ENCODE peak calls at places on chromosomes 5 and 9, in five cellular contexts. F, Y, X, Q and H are unnamed samples.

GRCh38 chr9:18238752-18239151 is 235.2 kb upstream of the ADAMTSL1 start:
- DNase-seq in Q (no peak), F (peak; percentile 66), Y (no peak), X (no peak), H (peak; percentile 86)

GRCh38 chr9:38371495-38371894 is 21.0 kb upstream of the ALDH1B1 start:
- DNase-seq in X (no peak), F (peak; percentile 52), Y (no peak), Q (no peak), H (peak; percentile 63)

GRCh38 chr9:111926421-111926875 is 29.8 kb downstream of the UGCG start:
- DNase-seq in X (no peak), F (no peak), Y (peak; percentile 86), Q (peak; percentile 10), H (no peak)

GRCh38 chr5:158116965-158117364 is 258.0 kb upstream of the CLINT1 start:
- DNase-seq in Q (no peak), F (peak; percentile 26), Y (no peak), X (no peak), H (no peak)

GRCh38 chr5:130975847-130976246 is 189.2 kb downstream of the HINT1 start:
- DNase-seq in F (peak; percentile 80), Y (no peak), Q (no peak), X (no peak), H (peak; percentile 7)

GRCh38 chr5:156534086-156534485 is 207.1 kb downstream of the SGCD start:
- DNase-seq in F (no peak), Y (no peak), X (no peak), Q (no peak), H (no peak)

GRCh38 chr5:156137482-156137881 is 189.5 kb upstream of the SGCD start:
- DNase-seq in F (no peak), Q (no peak), X (no peak), Y (no peak), H (no peak)

GRCh38 chr5:83408719-83409118 is 62.8 kb upstream of the VCAN start:
- DNase-seq in F (no peak), Y (no peak), X (no peak), Q (no peak), H (no peak)

GRCh38 chr5:83487155-83487554 is 15.6 kb downstream of the VCAN start:
- DNase-seq in Y (no peak), X (no peak), Q (no peak), F (no peak), H (no peak)

GRCh38 chr9:99296375-99296951 is 74.4 kb downstream of the SEC61B start:
- DNase-seq in Y (peak; percentile 41), F (no peak), Q (no peak), X (no peak), H (no peak)

GRCh38 chr5:69517763-69518212 is 25.2 kb downstream of the OCLN start:
- DNase-seq in F (peak; percentile 90), X (no peak), Q (no peak), Y (no peak), H (peak; percentile 79)

GRCh38 chr9:116417464-116417863 is 263.9 kb downstream of the PAPPA start:
- DNase-seq in X (no peak), F (peak; percentile 41), Y (no peak), Q (no peak), H (no peak)